ENCODE peak calls at places on chromosomes 2 and 18, in five cellular contexts. R, G, U, V and Z are unnamed samples.

GRCh38 chr2:64479259-64480198 is 25.6 kb downstream of the LGALSL start:
- DNase-seq in R (no peak), G (no peak), U (no peak), V (no peak), Z (no peak)

GRCh38 chr18:56789004-56789888 is 138.1 kb downstream of the WDR7 start:
- DNase-seq in R (peak), G (no peak), U (peak), V (no peak), Z (peak)

GRCh38 chr2:10688921-10689807 is 611 bp downstream of the NOL10 start:
- DNase-seq in R (no peak), G (no peak), U (no peak), V (no peak), Z (no peak)

GRCh38 chr2:53403836-53404413 is 363.7 kb upstream of the CHAC2 start:
- DNase-seq in R (no peak), G (no peak), U (no peak), V (no peak), Z (no peak)

GRCh38 chr2:162198239-162198638 is 45.0 kb downstream of the FAP start:
- DNase-seq in R (no peak), G (no peak), U (no peak), V (no peak), Z (no peak)

GRCh38 chr2:54879037-54879436 is 155.6 kb downstream of the EML6 start:
- DNase-seq in R (no peak), G (no peak), U (no peak), V (no peak), Z (no peak)

GRCh38 chr2:238729261-238729935 is 118.5 kb upstream of the TWIST2 start:
- DNase-seq in R (no peak), G (no peak), U (no peak), V (no peak), Z (no peak)

GRCh38 chr2:217912030-217913024 is 90.5 kb downstream of the TNS1 start:
- DNase-seq in R (no peak), G (no peak), U (no peak), V (no peak), Z (no peak)

GRCh38 chr2:64675860-64676259 is 22.1 kb upstream of the SERTAD2 start:
- DNase-seq in R (peak), G (no peak), U (no peak), V (no peak), Z (no peak)

GRCh38 chr2:204108301-204108700 is 171.7 kb downstream of the ICOS start:
- DNase-seq in R (peak), G (no peak), U (peak), V (no peak), Z (peak)

GRCh38 chr2:217291259-217291658 is 431.4 kb upstream of the TNP1 start:
- DNase-seq in R (no peak), G (no peak), U (no peak), V (no peak), Z (no peak)

GRCh38 chr2:70982971-70983370 is 4.5 kb downstream of the ANKRD53 start:
- DNase-seq in R (no peak), G (no peak), U (no peak), V (no peak), Z (no peak)
- TF ChIP-seq SUZ12 in R (no peak), G (no peak), U (no peak), V (no peak), Z (no peak)

GRCh38 chr2:136121511-136121910 is 3.6 kb upstream of the CXCR4 start:
- DNase-seq in R (no peak), G (no peak), U (no peak), V (no peak), Z (no peak)
- TF ChIP-seq SUZ12 in R (no peak), G (no peak), U (no peak), V (no peak), Z (no peak)

GRCh38 chr2:18630541-18630940 is 41.2 kb upstream of the NT5C1B start:
- DNase-seq in R (no peak), G (no peak), U (no peak), V (no peak), Z (no peak)
- TF ChIP-seq SUZ12 in R (no peak), G (no peak), U (no peak), V (no peak), Z (no peak)

GRCh38 chr18:79677221-79677620 is 2.4 kb upstream of the CTDP1 start:
- DNase-seq in R (no peak), G (no peak), U (no peak), V (no peak), Z (no peak)
- TF ChIP-seq SUZ12 in R (no peak), G (no peak), U (no peak), V (no peak), Z (no peak)

GRCh38 chr2:135662088-135662487 is 79.6 kb upstream of the UBXN4 start:
- DNase-seq in R (no peak), G (no peak), U (no peak), V (no peak), Z (no peak)
- TF ChIP-seq SUZ12 in R (no peak), G (no peak), U (no peak), V (no peak), Z (no peak)